ENCODE peak calls at places on chromosomes 2 and 18, in ten cellular contexts. One of them, this sample, is unnamed.

GRCh38 chr18:63949068-63949737 is at the start of gene HMSD:
- DNase-seq in CD8-positive, alpha-beta memory T cell: peak
- DNase-seq in BE2C: peak
- DNase-seq in fibroblast of pulmonary artery: no peak
- DNase-seq in lower lobe of right lung: peak
- DNase-seq in HL-60: no peak
- DNase-seq in naive thymus-derived CD4-positive, alpha-beta T cell: peak
- DNase-seq in cardiac fibroblast: peak
- DNase-seq in left lung: peak
- DNase-seq in ovary: no peak
- DNase-seq in this sample: peak

GRCh38 chr18:44777429-44778192 is 96.9 kb downstream of the SETBP1 start:
- DNase-seq in CD8-positive, alpha-beta memory T cell: no peak
- DNase-seq in BE2C: no peak
- DNase-seq in fibroblast of pulmonary artery: no peak
- DNase-seq in lower lobe of right lung: no peak
- DNase-seq in HL-60: no peak
- DNase-seq in naive thymus-derived CD4-positive, alpha-beta T cell: no peak
- DNase-seq in cardiac fibroblast: no peak
- DNase-seq in left lung: no peak
- DNase-seq in ovary: peak
- DNase-seq in this sample: no peak

GRCh38 chr2:221103930-221104329 is 468.2 kb downstream of the EPHA4 start:
- DNase-seq in CD8-positive, alpha-beta memory T cell: no peak
- DNase-seq in BE2C: no peak
- DNase-seq in fibroblast of pulmonary artery: peak
- DNase-seq in lower lobe of right lung: no peak
- DNase-seq in HL-60: no peak
- DNase-seq in naive thymus-derived CD4-positive, alpha-beta T cell: no peak
- DNase-seq in cardiac fibroblast: no peak
- DNase-seq in left lung: no peak
- DNase-seq in ovary: peak
- DNase-seq in this sample: no peak

GRCh38 chr18:45845410-45845809 is 19.9 kb downstream of the SIGLEC15 start:
- DNase-seq in CD8-positive, alpha-beta memory T cell: no peak
- DNase-seq in BE2C: no peak
- DNase-seq in fibroblast of pulmonary artery: no peak
- DNase-seq in lower lobe of right lung: no peak
- DNase-seq in HL-60: no peak
- DNase-seq in naive thymus-derived CD4-positive, alpha-beta T cell: no peak
- DNase-seq in cardiac fibroblast: peak
- DNase-seq in left lung: no peak
- DNase-seq in ovary: no peak
- DNase-seq in this sample: no peak

GRCh38 chr2:192060161-192060560 is 134.6 kb downstream of the TMEFF2 start:
- DNase-seq in CD8-positive, alpha-beta memory T cell: no peak
- DNase-seq in BE2C: no peak
- DNase-seq in fibroblast of pulmonary artery: no peak
- DNase-seq in lower lobe of right lung: no peak
- DNase-seq in HL-60: no peak
- DNase-seq in naive thymus-derived CD4-positive, alpha-beta T cell: no peak
- DNase-seq in cardiac fibroblast: no peak
- DNase-seq in left lung: no peak
- DNase-seq in ovary: no peak
- DNase-seq in this sample: no peak

GRCh38 chr2:8580316-8581047 is 101.4 kb upstream of the ID2 start:
- DNase-seq in CD8-positive, alpha-beta memory T cell: no peak
- DNase-seq in BE2C: no peak
- DNase-seq in fibroblast of pulmonary artery: no peak
- DNase-seq in lower lobe of right lung: no peak
- DNase-seq in HL-60: no peak
- DNase-seq in naive thymus-derived CD4-positive, alpha-beta T cell: no peak
- DNase-seq in cardiac fibroblast: no peak
- DNase-seq in left lung: no peak
- DNase-seq in ovary: no peak
- DNase-seq in this sample: no peak

GRCh38 chr2:169136885-169137534 is 67.6 kb downstream of the DHRS9 start:
- DNase-seq in CD8-positive, alpha-beta memory T cell: no peak
- DNase-seq in BE2C: no peak
- DNase-seq in fibroblast of pulmonary artery: peak
- DNase-seq in lower lobe of right lung: no peak
- DNase-seq in HL-60: no peak
- DNase-seq in naive thymus-derived CD4-positive, alpha-beta T cell: no peak
- DNase-seq in cardiac fibroblast: no peak
- DNase-seq in left lung: no peak
- DNase-seq in ovary: no peak
- DNase-seq in this sample: no peak

GRCh38 chr2:32884346-32884745 is 62.4 kb upstream of the LTBP1 start:
- DNase-seq in CD8-positive, alpha-beta memory T cell: no peak
- DNase-seq in BE2C: no peak
- DNase-seq in fibroblast of pulmonary artery: no peak
- DNase-seq in lower lobe of right lung: no peak
- DNase-seq in HL-60: no peak
- DNase-seq in naive thymus-derived CD4-positive, alpha-beta T cell: no peak
- DNase-seq in cardiac fibroblast: no peak
- DNase-seq in left lung: no peak
- DNase-seq in ovary: no peak
- DNase-seq in this sample: no peak

GRCh38 chr2:74197983-74198460 is 393 bp upstream of the MTHFD2 start:
- DNase-seq in CD8-positive, alpha-beta memory T cell: no peak
- DNase-seq in BE2C: peak
- DNase-seq in fibroblast of pulmonary artery: no peak
- DNase-seq in lower lobe of right lung: no peak
- DNase-seq in HL-60: no peak
- DNase-seq in naive thymus-derived CD4-positive, alpha-beta T cell: no peak
- DNase-seq in cardiac fibroblast: no peak
- DNase-seq in left lung: no peak
- DNase-seq in ovary: no peak
- DNase-seq in this sample: no peak
- H3K4me3 ChIP-seq in CD8-positive, alpha-beta memory T cell: peak
- H3K4me3 ChIP-seq in BE2C: peak
- H3K4me3 ChIP-seq in fibroblast of pulmonary artery: peak
- H3K4me3 ChIP-seq in lower lobe of right lung: peak
- H3K4me3 ChIP-seq in HL-60: peak
- H3K4me3 ChIP-seq in naive thymus-derived CD4-positive, alpha-beta T cell: peak
- H3K4me3 ChIP-seq in cardiac fibroblast: peak
- H3K4me3 ChIP-seq in left lung: peak
- H3K4me3 ChIP-seq in ovary: peak
- H3K4me3 ChIP-seq in this sample: peak

GRCh38 chr18:9734189-9734588 is 26.1 kb downstream of the RAB31 start:
- DNase-seq in CD8-positive, alpha-beta memory T cell: no peak
- DNase-seq in BE2C: no peak
- DNase-seq in fibroblast of pulmonary artery: no peak
- DNase-seq in lower lobe of right lung: no peak
- DNase-seq in HL-60: peak
- DNase-seq in naive thymus-derived CD4-positive, alpha-beta T cell: no peak
- DNase-seq in cardiac fibroblast: no peak
- DNase-seq in left lung: no peak
- DNase-seq in ovary: no peak
- DNase-seq in this sample: no peak

GRCh38 chr18:9735238-9735637 is 27.1 kb downstream of the RAB31 start:
- DNase-seq in CD8-positive, alpha-beta memory T cell: no peak
- DNase-seq in BE2C: no peak
- DNase-seq in fibroblast of pulmonary artery: no peak
- DNase-seq in lower lobe of right lung: no peak
- DNase-seq in HL-60: peak
- DNase-seq in naive thymus-derived CD4-positive, alpha-beta T cell: no peak
- DNase-seq in cardiac fibroblast: no peak
- DNase-seq in left lung: peak
- DNase-seq in ovary: no peak
- DNase-seq in this sample: no peak

GRCh38 chr18:9730786-9731185 is 22.7 kb downstream of the RAB31 start:
- DNase-seq in CD8-positive, alpha-beta memory T cell: no peak
- DNase-seq in BE2C: no peak
- DNase-seq in fibroblast of pulmonary artery: no peak
- DNase-seq in lower lobe of right lung: no peak
- DNase-seq in HL-60: no peak
- DNase-seq in naive thymus-derived CD4-positive, alpha-beta T cell: no peak
- DNase-seq in cardiac fibroblast: no peak
- DNase-seq in left lung: no peak
- DNase-seq in ovary: no peak
- DNase-seq in this sample: no peak

GRCh38 chr18:9732031-9732430 is 23.9 kb downstream of the RAB31 start:
- DNase-seq in CD8-positive, alpha-beta memory T cell: no peak
- DNase-seq in BE2C: no peak
- DNase-seq in fibroblast of pulmonary artery: no peak
- DNase-seq in lower lobe of right lung: no peak
- DNase-seq in HL-60: no peak
- DNase-seq in naive thymus-derived CD4-positive, alpha-beta T cell: no peak
- DNase-seq in cardiac fibroblast: no peak
- DNase-seq in left lung: no peak
- DNase-seq in ovary: no peak
- DNase-seq in this sample: no peak

GRCh38 chr18:9731380-9731779 is 23.3 kb downstream of the RAB31 start:
- DNase-seq in CD8-positive, alpha-beta memory T cell: no peak
- DNase-seq in BE2C: no peak
- DNase-seq in fibroblast of pulmonary artery: peak
- DNase-seq in lower lobe of right lung: no peak
- DNase-seq in HL-60: no peak
- DNase-seq in naive thymus-derived CD4-positive, alpha-beta T cell: no peak
- DNase-seq in cardiac fibroblast: peak
- DNase-seq in left lung: no peak
- DNase-seq in ovary: no peak
- DNase-seq in this sample: no peak
- H3K4me3 ChIP-seq in CD8-positive, alpha-beta memory T cell: no peak
- H3K4me3 ChIP-seq in BE2C: no peak
- H3K4me3 ChIP-seq in fibroblast of pulmonary artery: no peak
- H3K4me3 ChIP-seq in lower lobe of right lung: no peak
- H3K4me3 ChIP-seq in HL-60: no peak
- H3K4me3 ChIP-seq in naive thymus-derived CD4-positive, alpha-beta T cell: no peak
- H3K4me3 ChIP-seq in cardiac fibroblast: no peak
- H3K4me3 ChIP-seq in left lung: no peak
- H3K4me3 ChIP-seq in ovary: no peak
- H3K4me3 ChIP-seq in this sample: no peak

GRCh38 chr2:200810967-200811335 is 759 bp upstream of the BZW1 start:
- DNase-seq in CD8-positive, alpha-beta memory T cell: no peak
- DNase-seq in BE2C: no peak
- DNase-seq in fibroblast of pulmonary artery: no peak
- DNase-seq in lower lobe of right lung: no peak
- DNase-seq in HL-60: no peak
- DNase-seq in naive thymus-derived CD4-positive, alpha-beta T cell: no peak
- DNase-seq in cardiac fibroblast: no peak
- DNase-seq in left lung: no peak
- DNase-seq in ovary: no peak
- DNase-seq in this sample: no peak

GRCh38 chr2:200812122-200813022 is 662 bp downstream of the BZW1 start:
- DNase-seq in CD8-positive, alpha-beta memory T cell: peak
- DNase-seq in BE2C: peak
- DNase-seq in fibroblast of pulmonary artery: peak
- DNase-seq in lower lobe of right lung: peak
- DNase-seq in HL-60: peak
- DNase-seq in naive thymus-derived CD4-positive, alpha-beta T cell: peak
- DNase-seq in cardiac fibroblast: peak
- DNase-seq in left lung: peak
- DNase-seq in ovary: peak
- DNase-seq in this sample: peak

GRCh38 chr2:200811336-200812121 is at the start of gene BZW1:
- DNase-seq in CD8-positive, alpha-beta memory T cell: peak
- DNase-seq in BE2C: peak
- DNase-seq in fibroblast of pulmonary artery: peak
- DNase-seq in lower lobe of right lung: peak
- DNase-seq in HL-60: peak
- DNase-seq in naive thymus-derived CD4-positive, alpha-beta T cell: peak
- DNase-seq in cardiac fibroblast: peak
- DNase-seq in left lung: peak
- DNase-seq in ovary: peak
- DNase-seq in this sample: peak

GRCh38 chr2:200809506-200810251 is 2.0 kb upstream of the BZW1 start:
- DNase-seq in CD8-positive, alpha-beta memory T cell: no peak
- DNase-seq in BE2C: no peak
- DNase-seq in fibroblast of pulmonary artery: peak
- DNase-seq in lower lobe of right lung: no peak
- DNase-seq in HL-60: no peak
- DNase-seq in naive thymus-derived CD4-positive, alpha-beta T cell: no peak
- DNase-seq in cardiac fibroblast: peak
- DNase-seq in left lung: no peak
- DNase-seq in ovary: no peak
- DNase-seq in this sample: no peak

DNA sequence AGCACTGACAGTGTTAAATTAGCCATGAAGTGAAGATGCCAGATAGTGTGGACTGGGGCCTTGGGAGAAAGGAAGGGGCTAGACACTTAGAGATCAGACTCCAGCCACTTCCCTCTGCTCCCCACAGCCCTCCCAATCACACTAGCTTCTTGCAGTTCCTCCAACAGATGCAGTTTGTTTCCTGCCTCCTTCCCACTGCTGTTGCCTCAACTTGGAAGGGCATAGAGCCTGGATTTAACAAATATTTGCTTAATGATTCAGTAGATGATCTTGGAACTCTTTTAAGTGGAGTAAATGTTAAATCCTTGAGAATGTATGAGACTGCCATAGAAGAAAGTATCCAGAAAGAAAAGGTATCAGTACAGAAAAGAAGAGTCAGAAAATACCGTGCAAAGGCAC is 1.5 kb upstream of the BZW1 start:
- DNase-seq in CD8-positive, alpha-beta memory T cell: no peak
- DNase-seq in BE2C: no peak
- DNase-seq in fibroblast of pulmonary artery: peak
- DNase-seq in lower lobe of right lung: no peak
- DNase-seq in HL-60: peak
- DNase-seq in naive thymus-derived CD4-positive, alpha-beta T cell: no peak
- DNase-seq in cardiac fibroblast: peak
- DNase-seq in left lung: no peak
- DNase-seq in ovary: no peak
- DNase-seq in this sample: no peak
- H3K4me3 ChIP-seq in CD8-positive, alpha-beta memory T cell: no peak
- H3K4me3 ChIP-seq in BE2C: no peak
- H3K4me3 ChIP-seq in fibroblast of pulmonary artery: peak
- H3K4me3 ChIP-seq in lower lobe of right lung: peak
- H3K4me3 ChIP-seq in HL-60: peak
- H3K4me3 ChIP-seq in naive thymus-derived CD4-positive, alpha-beta T cell: no peak
- H3K4me3 ChIP-seq in cardiac fibroblast: peak
- H3K4me3 ChIP-seq in left lung: no peak
- H3K4me3 ChIP-seq in ovary: no peak
- H3K4me3 ChIP-seq in this sample: no peak

DNA sequence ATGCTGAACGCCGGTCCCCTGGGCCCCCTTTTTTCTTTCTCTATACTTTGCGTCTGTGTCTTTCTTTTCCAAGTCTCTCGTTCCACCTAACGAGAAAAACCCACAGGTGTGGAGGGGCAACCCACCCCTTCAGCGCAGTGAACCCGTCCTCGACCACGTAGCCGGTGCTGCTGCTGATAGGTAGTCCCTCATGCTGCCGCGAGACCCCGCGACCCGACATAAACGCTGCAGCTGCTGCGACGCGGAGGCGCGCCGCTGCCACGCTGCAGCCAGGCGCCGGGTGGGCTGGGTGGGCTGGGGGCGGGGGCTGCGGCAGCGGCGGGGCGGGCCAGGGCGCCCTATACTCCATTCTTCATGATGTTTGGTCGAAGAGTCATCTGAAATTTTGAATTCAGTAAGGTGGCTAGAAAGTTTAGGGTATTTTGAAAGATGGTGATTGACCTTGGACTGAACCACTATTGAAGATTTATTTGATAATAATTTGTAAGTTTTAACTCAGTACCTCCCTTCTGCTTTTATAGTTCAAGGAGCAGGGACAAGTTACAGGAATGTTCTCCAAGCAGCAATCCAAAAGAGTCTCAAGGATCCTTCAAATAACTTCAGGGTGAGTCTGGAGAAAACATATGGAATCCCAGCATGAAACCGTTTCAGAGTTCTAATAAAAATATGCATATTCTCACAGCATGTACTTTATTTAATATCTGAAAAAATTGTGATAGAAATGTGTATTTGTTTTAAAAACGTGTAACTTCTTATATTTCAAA is 24.1 kb downstream of the CFLAR start:
- DNase-seq in CD8-positive, alpha-beta memory T cell: no peak
- DNase-seq in BE2C: no peak
- DNase-seq in fibroblast of pulmonary artery: no peak
- DNase-seq in lower lobe of right lung: no peak
- DNase-seq in HL-60: no peak
- DNase-seq in naive thymus-derived CD4-positive, alpha-beta T cell: no peak
- DNase-seq in cardiac fibroblast: no peak
- DNase-seq in left lung: no peak
- DNase-seq in ovary: no peak
- DNase-seq in this sample: no peak
- H3K4me3 ChIP-seq in CD8-positive, alpha-beta memory T cell: no peak
- H3K4me3 ChIP-seq in BE2C: no peak
- H3K4me3 ChIP-seq in fibroblast of pulmonary artery: no peak
- H3K4me3 ChIP-seq in lower lobe of right lung: no peak
- H3K4me3 ChIP-seq in HL-60: no peak
- H3K4me3 ChIP-seq in naive thymus-derived CD4-positive, alpha-beta T cell: no peak
- H3K4me3 ChIP-seq in cardiac fibroblast: no peak
- H3K4me3 ChIP-seq in left lung: no peak
- H3K4me3 ChIP-seq in ovary: no peak
- H3K4me3 ChIP-seq in this sample: no peak